ENCODE peak calls at places on chromosome 21, in eight cellular contexts. M is GM04504; J is AG09309; U is mammary epithelial cell; S is H7; X is stimulated activated CD8-positive, alpha-beta memory T cell treated with anti-CD3 and anti-CD28 coated beads, Interleukin-2, amount 100 ng/mL, for 48 hours; T is hippocampal formation; D is MV-4-11. V is an unnamed sample.

GRCh38 chr21:17501107-17502006 is 11.5 kb upstream of the CXADR start:
- DNase-seq in X (no peak), U (no peak), S (no peak), J (no peak), T (no peak), M (no peak), D (no peak), V (no peak)

GRCh38 chr21:14880922-14881321 is 183.9 kb downstream of the NRIP1 start:
- DNase-seq in T (no peak), D (no peak), M (no peak), U (peak; percentile 58), S (no peak), J (peak; percentile 64), X (no peak), V (no peak)

GRCh38 chr21:14121719-14122118 is 89.0 kb downstream of the LIPI start:
- DNase-seq in U (no peak), J (no peak), X (no peak), D (no peak), S (no peak), T (no peak), M (no peak), V (no peak)

GRCh38 chr21:27681841-27682240 is 715.0 kb upstream of the ADAMTS5 start:
- DNase-seq in U (peak; percentile 43), X (no peak), S (no peak), M (no peak), T (no peak), J (no peak), D (no peak), V (no peak)

GRCh38 chr21:40141621-40142020 is 274.4 kb downstream of the PCP4 start:
- DNase-seq in M (no peak), X (no peak), D (no peak), S (no peak), T (no peak), U (no peak), J (no peak), V (no peak)

GRCh38 chr21:43703068-43703880 is 15.7 kb upstream of the PDXK start:
- DNase-seq in M (peak; percentile 64), S (peak; percentile 83), J (no peak), D (peak; percentile 65), U (no peak), X (peak; percentile 17), T (no peak), V (no peak)

GRCh38 chr21:43864313-43864805 is 664 bp upstream of the AGPAT3 start:
- DNase-seq in J (no peak), S (peak; percentile 94), T (no peak), X (no peak), M (no peak), D (no peak), U (peak; percentile 50), V (peak; percentile 16)

GRCh38 chr21:43361127-43361492 is 65.8 kb downstream of the SIK1 start:
- DNase-seq in J (no peak), S (peak; percentile 75), T (no peak), D (peak; percentile 50), U (peak; percentile 50), M (no peak), X (no peak), V (no peak)

GRCh38 chr21:45380566-45380965 is 24.4 kb upstream of the COL18A1 start:
- DNase-seq in M (no peak), U (no peak), J (no peak), S (no peak), X (no peak), T (no peak), D (no peak), V (no peak)

GRCh38 chr21:41821756-41822431 is 55.0 kb upstream of the RIPK4 start:
- DNase-seq in U (no peak), D (no peak), M (no peak), S (peak; percentile 60), J (no peak), X (no peak), T (no peak), V (no peak)

GRCh38 chr21:39721885-39722284 is 23.1 kb upstream of the IGSF5 start:
- DNase-seq in U (no peak), D (no peak), J (no peak), T (no peak), S (no peak), M (no peak), X (no peak), V (no peak)

V was measured in T-helper 17 cell.